ENCODE peak calls at places on chromosomes 5 and 9, in nine cellular contexts. P is DND-41, Z is GM23248, M is IMR-90, N is GM23338, I is neuronal stem cell, L is PC-9, F is mesenchymal stem cell, W is fibroblast of lung. D is an unnamed sample.

GRCh38 chr9:33489070-33489469 is 15.3 kb upstream of the NOL6 start:
- DNase-seq in P (no peak), Z (peak), M (peak), N (no peak), I (no peak), L (no peak), F (peak), W (peak), D (peak)

GRCh38 chr5:132557425-132557805 is 638 bp downstream of the RAD50 start:
- DNase-seq in P (peak), Z (peak), M (peak), N (peak), I (no peak), L (peak), F (peak), W (peak), D (peak)

GRCh38 chr5:12910611-12911010 is 1006.4 kb upstream of the CTNND2 start:
- DNase-seq in P (no peak), Z (no peak), M (no peak), N (no peak), I (no peak), L (no peak), F (peak), W (peak), D (no peak)

GRCh38 chr9:341634-342421 is 127.2 kb downstream of the DOCK8 start:
- DNase-seq in P (no peak), Z (no peak), M (no peak), N (no peak), I (no peak), L (no peak), F (no peak), W (no peak), D (no peak)

GRCh38 chr9:121812159-121812735 is 160.8 kb downstream of the DAB2IP start:
- DNase-seq in P (no peak), Z (no peak), M (no peak), N (no peak), I (no peak), L (no peak), F (no peak), W (no peak), D (no peak)

GRCh38 chr5:96609369-96609768 is 52.8 kb upstream of the CAST start:
- DNase-seq in P (no peak), Z (peak), M (no peak), N (no peak), I (no peak), L (no peak), F (peak), W (no peak), D (no peak)

GRCh38 chr5:119273391-119273839 is 82.4 kb upstream of the TNFAIP8 start:
- DNase-seq in P (no peak), Z (no peak), M (no peak), N (no peak), I (no peak), L (no peak), F (no peak), W (no peak), D (no peak)

GRCh38 chr5:96885518-96886338 is 9.4 kb downstream of the ERAP2 start:
- DNase-seq in P (no peak), Z (no peak), M (no peak), N (no peak), I (no peak), L (no peak), F (no peak), W (no peak), D (no peak)

GRCh38 chr5:119343766-119344165 is 12.1 kb upstream of the TNFAIP8 start:
- DNase-seq in P (no peak), Z (no peak), M (peak), N (no peak), I (no peak), L (no peak), F (no peak), W (peak), D (no peak)

GRCh38 chr5:132009706-132010405 is 1.6 kb downstream of the ACSL6 start:
- DNase-seq in P (no peak), Z (no peak), M (no peak), N (peak), I (no peak), L (no peak), F (no peak), W (no peak), D (peak)

GRCh38 chr5:148635321-148636083 is 18.8 kb downstream of the HTR4 start:
- DNase-seq in P (no peak), Z (no peak), M (no peak), N (no peak), I (no peak), L (no peak), F (no peak), W (no peak), D (no peak)
- H3K27ac ChIP-seq in P (no peak), Z (no peak), M (no peak), N (no peak), I (no peak), L (no peak), F (no peak), W (no peak), D (no peak)

DNA sequence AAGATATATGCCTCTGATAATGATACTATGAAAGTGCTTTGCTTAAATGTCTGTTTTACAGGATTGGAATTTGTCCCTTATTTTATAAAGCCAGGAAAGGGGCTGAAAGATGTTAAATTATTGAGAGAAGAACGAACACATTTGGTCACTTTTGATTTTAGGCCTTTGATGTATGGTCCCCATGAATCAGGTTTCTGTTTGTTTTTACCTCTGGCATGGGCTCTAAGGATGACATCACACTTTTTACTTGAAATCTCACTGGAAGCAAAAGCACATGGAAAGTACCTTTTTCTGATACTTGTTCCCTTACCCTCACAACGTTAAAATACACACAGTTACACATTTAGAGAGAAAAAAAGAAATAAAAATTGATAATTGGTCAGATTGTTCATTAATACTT is 6.9 kb downstream of the OTULIN start:
- DNase-seq in P (no peak), Z (no peak), M (peak), N (no peak), I (no peak), L (no peak), F (peak), W (no peak), D (no peak)
- H3K4me3 ChIP-seq in P (no peak), Z (no peak), M (no peak), N (no peak), I (no peak), L (no peak), F (no peak), W (no peak), D (no peak)

DNA sequence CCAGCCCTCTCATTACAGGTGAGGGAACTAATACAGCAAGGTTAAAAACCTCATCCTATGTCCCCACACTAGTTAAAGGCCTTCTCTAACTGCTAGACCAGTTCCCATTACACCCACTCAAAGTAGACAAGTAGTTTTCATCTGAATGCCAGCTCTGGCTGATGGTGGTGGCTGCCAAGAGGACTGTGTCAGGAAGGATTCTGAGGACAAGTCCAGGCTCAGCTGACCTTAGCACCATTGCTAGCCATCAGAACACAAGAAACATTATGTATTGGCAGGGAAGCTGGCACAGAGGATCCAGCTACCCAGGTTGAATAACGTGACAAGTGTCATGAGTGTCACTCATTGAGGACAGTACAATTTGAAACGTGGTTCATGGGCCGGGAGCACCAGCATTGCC is 163.4 kb downstream of the HSD17B3 start:
- DNase-seq in P (no peak), Z (no peak), M (no peak), N (no peak), I (no peak), L (no peak), F (no peak), W (no peak), D (no peak)
- H2AFZ ChIP-seq in P (no peak), Z (no peak), M (no peak), N (no peak), I (no peak), L (no peak), F (no peak), W (no peak), D (no peak)

DNA sequence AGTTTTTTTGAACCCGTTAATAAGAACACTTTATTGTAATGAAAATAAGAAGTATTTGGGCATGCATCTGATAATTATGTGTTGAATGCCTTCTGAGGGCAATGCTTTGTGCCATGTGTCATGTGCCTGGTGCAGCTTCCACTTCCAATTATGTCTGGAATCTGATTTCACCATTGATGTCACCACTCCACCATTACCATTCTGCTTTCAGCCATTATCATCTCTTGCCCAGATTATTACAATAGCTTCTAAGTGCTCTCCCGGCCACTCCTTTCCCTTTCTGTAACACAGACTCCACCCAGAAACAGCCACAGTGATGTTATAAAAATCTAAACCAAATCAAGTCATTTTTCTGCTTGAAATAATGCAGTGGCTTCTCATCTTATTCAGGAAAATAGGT is 171.7 kb downstream of the C9orf152 start:
- DNase-seq in P (no peak), Z (no peak), M (no peak), N (no peak), I (no peak), L (no peak), F (no peak), W (no peak), D (no peak)
- H3K27ac ChIP-seq in P (no peak), Z (no peak), M (no peak), N (no peak), I (no peak), L (no peak), F (no peak), W (no peak), D (no peak)

DNA sequence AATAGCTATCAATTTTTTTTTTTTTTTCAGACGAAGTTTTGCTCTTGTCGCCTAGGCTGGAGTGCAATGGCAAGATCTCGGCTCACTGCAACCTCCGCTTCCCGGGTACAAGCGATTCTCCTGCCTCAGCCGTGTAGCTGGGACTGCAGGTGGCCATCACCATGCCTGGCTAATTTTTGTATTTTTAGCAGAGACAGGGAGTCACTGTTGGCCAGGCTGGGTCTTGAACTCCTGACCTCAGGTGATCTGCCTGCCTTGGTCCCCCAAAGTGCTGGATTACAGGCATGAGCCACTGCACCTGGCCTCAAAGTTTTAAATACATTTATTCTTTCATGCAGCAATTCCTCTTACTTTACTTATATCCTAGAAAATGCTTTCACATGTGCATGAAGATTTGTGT is 17.6 kb downstream of the TRIM14 start:
- DNase-seq in P (no peak), Z (no peak), M (no peak), N (no peak), I (no peak), L (no peak), F (no peak), W (no peak), D (no peak)
- H3K4me3 ChIP-seq in P (no peak), Z (no peak), M (no peak), N (no peak), I (no peak), L (no peak), F (no peak), W (no peak), D (no peak)

DNA sequence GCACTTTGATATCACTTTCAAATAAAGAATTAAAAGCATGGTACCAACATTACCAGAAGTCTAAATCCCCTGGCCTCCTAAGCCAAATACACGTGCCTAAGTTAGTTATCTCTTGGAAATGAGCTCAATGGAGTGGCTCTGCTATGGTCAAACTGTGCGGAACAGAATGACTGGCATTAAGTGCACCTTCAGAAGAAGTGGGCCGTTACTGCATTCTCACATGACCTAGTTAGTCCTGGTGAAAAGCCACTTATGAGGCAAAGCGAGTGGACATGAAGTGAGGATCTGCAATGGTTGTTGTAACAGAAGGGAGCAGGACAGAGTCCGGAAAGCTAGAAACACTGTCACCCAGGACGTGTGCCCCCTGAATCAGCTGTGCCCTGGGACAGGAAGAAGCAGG is 633.1 kb downstream of the IRX1 start:
- DNase-seq in P (no peak), Z (no peak), M (no peak), N (no peak), I (no peak), L (no peak), F (no peak), W (no peak), D (no peak)
- H2AFZ ChIP-seq in P (no peak), Z (no peak), M (no peak), N (no peak), I (no peak), L (no peak), F (no peak), W (no peak), D (no peak)

GRCh38 chr9:89160797-89161196 is 17.8 kb downstream of the SHC3 start:
- DNase-seq in P (no peak), Z (no peak), M (no peak), N (peak), I (no peak), L (no peak), F (no peak), W (no peak), D (no peak)
- H3K27ac ChIP-seq in P (no peak), Z (no peak), M (no peak), N (no peak), I (no peak), L (no peak), F (no peak), W (no peak), D (no peak)

GRCh38 chr5:142319560-142320426 is 5.0 kb downstream of the SPRY4 start:
- DNase-seq in P (peak), Z (no peak), M (no peak), N (no peak), I (peak), L (no peak), F (peak), W (no peak), D (no peak)
- H3K4me3 ChIP-seq in P (no peak), Z (peak), M (peak), N (peak), I (no peak), L (peak), F (no peak), W (peak), D (peak)

GRCh38 chr9:125989090-125989501 is 241.9 kb downstream of the PBX3 start:
- DNase-seq in P (no peak), Z (no peak), M (no peak), N (no peak), I (no peak), L (no peak), F (no peak), W (no peak), D (peak)

GRCh38 chr9:125990186-125990792 is 243.1 kb downstream of the PBX3 start:
- DNase-seq in P (no peak), Z (no peak), M (no peak), N (no peak), I (no peak), L (no peak), F (no peak), W (no peak), D (peak)

GRCh38 chr9:125988479-125989050 is 241.4 kb downstream of the PBX3 start:
- DNase-seq in P (no peak), Z (no peak), M (no peak), N (no peak), I (no peak), L (no peak), F (no peak), W (no peak), D (peak)

GRCh38 chr9:125990793-125991220 is 243.6 kb downstream of the PBX3 start:
- DNase-seq in P (no peak), Z (no peak), M (no peak), N (no peak), I (no peak), L (no peak), F (no peak), W (no peak), D (peak)

GRCh38 chr9:125989524-125990180 is 242.5 kb downstream of the PBX3 start:
- DNase-seq in P (no peak), Z (no peak), M (no peak), N (no peak), I (no peak), L (no peak), F (no peak), W (no peak), D (peak)
- H2AFZ ChIP-seq in P (no peak), Z (no peak), M (no peak), N (no peak), I (no peak), L (no peak), F (no peak), W (no peak), D (no peak)

DNA sequence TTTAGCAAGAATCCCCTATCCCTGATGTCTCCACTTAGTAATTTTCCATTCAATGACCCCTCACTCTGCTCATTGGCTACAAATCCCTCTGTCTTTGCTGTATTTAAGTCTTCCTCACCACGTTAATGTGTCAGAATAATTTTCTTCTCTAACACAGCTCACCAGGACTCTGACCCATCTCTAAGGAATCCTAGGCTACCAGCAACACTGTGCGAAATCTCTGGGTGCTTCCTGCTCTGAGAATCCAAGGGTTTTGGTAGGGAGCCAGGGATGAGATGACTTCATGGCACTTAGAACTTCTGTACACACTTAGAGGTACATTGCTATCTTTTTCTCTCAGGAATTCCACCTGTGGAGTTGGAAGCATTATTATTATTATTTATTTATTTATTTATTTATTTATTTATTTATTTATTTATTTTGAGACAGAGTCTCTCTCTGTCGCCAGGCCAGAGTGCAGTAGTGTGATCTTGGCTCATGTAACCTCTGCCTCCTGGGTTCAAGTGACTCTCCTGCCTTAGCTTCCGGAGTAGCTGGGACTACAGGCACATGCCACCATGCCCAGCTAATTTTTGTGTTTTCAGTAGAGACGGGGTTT is 53.5 kb downstream of the FOXI1 start:
- DNase-seq in P (no peak), Z (peak), M (peak), N (no peak), I (no peak), L (peak), F (peak), W (no peak), D (peak)
- H3K27ac ChIP-seq in P (no peak), Z (no peak), M (no peak), N (no peak), I (no peak), L (peak), F (no peak), W (no peak), D (no peak)

D was measured in osteoblast.